ENCODE peak calls at places on chromosome 9, in five cellular contexts. N, T, X, O and E are unnamed samples.

GRCh38 chr9:128245293-128246151 is 30.3 kb downstream of the GOLGA2 start:
- DNase-seq in O (peak), X (peak), N (peak), T (no peak), E (no peak)

GRCh38 chr9:37944671-37945481 is 40.9 kb upstream of the SLC25A51 start:
- DNase-seq in X (peak), T (no peak), N (no peak), O (no peak), E (no peak)

GRCh38 chr9:74951725-74952151 is 974 bp downstream of the C9orf40 start:
- DNase-seq in X (peak), T (peak), N (peak), O (peak), E (peak)

GRCh38 chr9:133725886-133726285 is 12.3 kb downstream of the SARDH start:
- DNase-seq in O (no peak), T (no peak), X (no peak), N (no peak), E (no peak)

GRCh38 chr9:33785914-33786313 is 9.4 kb upstream of the PRSS3 start:
- DNase-seq in N (no peak), O (no peak), T (no peak), X (no peak), E (no peak)

GRCh38 chr9:88418715-88419540 is 30.7 kb downstream of the SPIN1 start:
- DNase-seq in N (no peak), T (no peak), X (peak), O (no peak), E (no peak)

GRCh38 chr9:130626249-130626982 is 38.0 kb upstream of the PRDM12 start:
- DNase-seq in X (no peak), N (no peak), O (peak), T (no peak), E (no peak)

GRCh38 chr9:128415222-128415621 is 5.4 kb upstream of the CERCAM start:
- DNase-seq in X (no peak), N (no peak), T (no peak), O (no peak), E (no peak)

GRCh38 chr9:3385871-3386270 is 139.9 kb downstream of the RFX3 start:
- DNase-seq in X (peak), O (no peak), T (no peak), N (no peak), E (no peak)

GRCh38 chr9:112705773-112706427 is 12.0 kb downstream of the INIP start:
- DNase-seq in X (peak), O (peak), N (peak), T (no peak), E (no peak)

GRCh38 chr9:30970186-30970585 is 1414.3 kb upstream of the ACO1 start:
- DNase-seq in N (no peak), X (no peak), O (no peak), T (no peak), E (no peak)

GRCh38 chr9:126806336-126806735 is 1.5 kb downstream of the ZBTB43 start:
- DNase-seq in O (no peak), T (no peak), N (no peak), X (peak), E (no peak)

GRCh38 chr9:109467936-109468335 is 30.2 kb downstream of the PTPN3 start:
- DNase-seq in N (no peak), T (no peak), O (no peak), X (peak), E (no peak)

GRCh38 chr9:4784403-4784802 is 8.3 kb upstream of the RCL1 start:
- DNase-seq in N (no peak), O (no peak), X (peak), T (no peak), E (no peak)

GRCh38 chr9:80994892-80995291 is 694.5 kb downstream of the TLE1 start:
- DNase-seq in N (no peak), T (no peak), O (no peak), X (peak), E (no peak)

GRCh38 chr9:128175102-128175563 is 15.1 kb downstream of the BBLN start:
- DNase-seq in T (no peak), O (no peak), X (no peak), N (no peak), E (no peak)

GRCh38 chr9:17631396-17631795 is 52.5 kb downstream of the SH3GL2 start:
- DNase-seq in T (no peak), X (no peak), N (no peak), O (no peak), E (no peak)

GRCh38 chr9:73780916-73781315 is 629.3 kb downstream of the ANXA1 start:
- DNase-seq in N (no peak), T (no peak), X (peak), O (no peak), E (no peak)

GRCh38 chr9:13896922-13897835 is 416.8 kb downstream of the NFIB start:
- DNase-seq in X (peak), T (no peak), N (no peak), O (no peak), E (no peak)

GRCh38 chr9:124770359-124771020 is 621 bp downstream of the NR6A1 start:
- DNase-seq in O (no peak), N (peak), T (no peak), X (no peak), E (no peak)

GRCh38 chr9:20355022-20355421 is 267.3 kb downstream of the MLLT3 start:
- DNase-seq in T (no peak), O (no peak), N (no peak), X (peak), E (no peak)

GRCh38 chr9:134219721-134220060 is 55.3 kb upstream of the RNU6ATAC start:
- DNase-seq in N (no peak), O (no peak), X (no peak), T (no peak), E (no peak)

GRCh38 chr9:99660191-99660636 is 161.5 kb upstream of the NR4A3 start:
- DNase-seq in N (no peak), T (no peak), O (peak), X (no peak), E (no peak)

GRCh38 chr9:133572821-133573361 is 36.3 kb downstream of the FAM163B start:
- DNase-seq in X (no peak), T (no peak), N (no peak), O (peak), E (no peak)

GRCh38 chr9:120393386-120394057 is 186.4 kb downstream of the CDK5RAP2 start:
- DNase-seq in O (no peak), X (peak), T (no peak), N (no peak), E (no peak)
- TF ChIP-seq CTCF in O (no peak), X (no peak), T (no peak), N (no peak), E (no peak)

GRCh38 chr9:21837501-21837900 is 35.1 kb downstream of the MTAP start:
- DNase-seq in O (no peak), X (no peak), N (no peak), T (no peak), E (no peak)
- TF ChIP-seq CTCF in O (no peak), X (no peak), N (no peak), T (no peak), E (no peak)

GRCh38 chr9:16120727-16121126 is 567.9 kb downstream of the CCDC171 start:
- DNase-seq in O (no peak), T (no peak), X (no peak), N (no peak), E (no peak)

GRCh38 chr9:16121593-16121992 is 568.8 kb downstream of the CCDC171 start:
- DNase-seq in O (no peak), T (no peak), X (peak), N (no peak), E (no peak)

GRCh38 chr9:16119261-16119660 is 566.4 kb downstream of the CCDC171 start:
- DNase-seq in T (no peak), O (no peak), N (no peak), X (no peak), E (no peak)

GRCh38 chr9:16119861-16120641 is 567.2 kb downstream of the CCDC171 start:
- DNase-seq in T (no peak), O (no peak), X (peak), N (no peak), E (no peak)

DNA sequence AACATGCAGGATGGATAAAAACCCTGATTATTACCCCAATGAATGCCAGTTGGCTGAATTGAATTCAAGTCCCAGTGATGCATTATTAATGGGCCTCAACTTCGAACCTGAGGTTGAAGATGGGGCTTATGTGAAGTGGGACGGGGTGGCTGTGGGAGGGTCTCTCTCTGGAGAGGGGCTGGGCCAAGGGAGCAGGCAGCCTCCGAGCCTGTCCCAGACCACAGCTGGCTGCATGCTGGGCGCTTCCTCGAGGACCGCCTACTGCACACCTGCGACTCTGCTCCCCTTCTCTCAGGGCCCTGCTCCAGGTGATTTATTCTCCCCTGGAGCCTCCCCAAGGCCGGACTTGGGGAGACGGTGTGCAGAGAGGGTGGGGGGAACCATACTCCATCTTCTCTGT is 568.3 kb downstream of the CCDC171 start:
- DNase-seq in X (no peak), T (no peak), O (no peak), N (no peak), E (no peak)
- TF ChIP-seq CTCF in X (no peak), T (no peak), O (no peak), N (no peak), E (no peak)

DNA sequence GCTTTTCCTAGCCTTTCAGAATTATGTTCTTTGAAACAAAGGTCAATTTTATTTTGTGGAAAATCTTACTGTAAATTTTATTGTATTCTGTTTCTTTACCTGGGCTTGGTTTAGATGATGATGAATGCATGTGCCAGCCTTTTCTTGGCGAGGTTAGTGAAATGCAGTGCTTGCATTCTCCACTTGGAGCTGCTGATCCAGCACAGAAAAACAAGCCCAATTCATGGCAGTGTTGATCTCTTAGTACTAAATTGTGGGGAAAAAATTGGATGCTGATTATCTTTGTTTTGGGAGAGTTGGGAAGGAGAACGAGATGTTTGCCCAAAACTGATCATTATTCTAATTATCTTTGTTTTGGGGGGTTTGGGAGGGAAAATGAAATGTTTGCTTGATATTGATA is 3.7 kb downstream of the HABP4 start:
- DNase-seq in T (no peak), X (peak), O (peak), N (no peak), E (no peak)
- TF ChIP-seq CTCF in T (peak), X (peak), O (peak), N (no peak), E (no peak)

GRCh38 chr9:71209890-71210289 is 88.5 kb upstream of the TRPM3 start:
- DNase-seq in O (no peak), N (no peak), X (no peak), T (no peak), E (no peak)

GRCh38 chr9:71213633-71214032 is 92.2 kb upstream of the TRPM3 start:
- DNase-seq in T (no peak), N (no peak), O (no peak), X (no peak), E (no peak)

DNA sequence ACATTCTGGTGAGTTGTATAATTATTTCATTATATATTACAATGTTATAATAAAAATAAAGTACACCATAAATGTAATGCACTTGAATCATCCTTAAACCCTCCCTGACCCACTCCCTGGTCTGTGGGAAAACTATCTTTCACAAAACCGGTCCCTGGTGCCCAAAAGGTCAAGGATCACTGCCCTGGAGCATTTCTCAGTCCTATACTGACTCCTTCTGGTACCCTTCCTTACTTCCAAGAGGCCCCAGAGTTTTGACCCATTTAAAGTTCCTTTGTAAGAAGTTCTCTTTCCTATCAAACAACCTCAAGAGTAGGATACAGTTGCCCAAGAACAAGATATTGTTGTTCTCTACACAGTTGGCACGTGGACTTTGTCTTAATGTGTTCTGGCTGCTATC is 88.9 kb upstream of the TRPM3 start:
- DNase-seq in N (no peak), X (no peak), T (no peak), O (no peak), E (no peak)
- TF ChIP-seq CTCF in N (no peak), X (no peak), T (no peak), O (no peak), E (no peak)

GRCh38 chr9:6833518-6834192 is 75.9 kb downstream of the KDM4C start:
- DNase-seq in X (peak), O (no peak), T (no peak), N (no peak), E (no peak)

GRCh38 chr9:6834306-6834705 is 76.5 kb downstream of the KDM4C start:
- DNase-seq in N (no peak), X (no peak), T (no peak), O (no peak), E (no peak)

GRCh38 chr9:6827370-6827949 is 69.7 kb downstream of the KDM4C start:
- DNase-seq in X (peak), N (peak), O (no peak), T (peak), E (no peak)

DNA sequence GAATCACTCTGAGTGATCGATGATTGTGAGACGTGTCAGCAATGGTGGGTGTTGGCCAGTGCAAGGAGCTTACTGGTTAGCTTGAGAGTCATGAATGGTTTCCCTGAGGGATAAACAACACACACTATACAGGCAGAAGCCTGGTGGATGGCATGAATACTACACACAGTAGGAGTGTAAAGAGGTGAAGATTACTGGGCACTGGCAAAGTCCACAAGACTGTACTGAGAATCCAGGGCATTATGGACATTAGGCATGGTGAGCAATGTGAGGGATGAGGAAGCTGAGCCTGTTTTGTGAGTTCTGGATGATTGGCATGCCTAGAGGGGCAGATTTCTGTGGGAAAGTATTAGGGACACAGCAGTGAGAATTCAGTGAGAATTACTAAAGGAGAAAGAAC is 71.3 kb downstream of the KDM4C start:
- DNase-seq in O (no peak), X (peak), T (no peak), N (no peak), E (no peak)
- TF ChIP-seq CTCF in O (no peak), X (peak), T (no peak), N (peak), E (no peak)

DNA sequence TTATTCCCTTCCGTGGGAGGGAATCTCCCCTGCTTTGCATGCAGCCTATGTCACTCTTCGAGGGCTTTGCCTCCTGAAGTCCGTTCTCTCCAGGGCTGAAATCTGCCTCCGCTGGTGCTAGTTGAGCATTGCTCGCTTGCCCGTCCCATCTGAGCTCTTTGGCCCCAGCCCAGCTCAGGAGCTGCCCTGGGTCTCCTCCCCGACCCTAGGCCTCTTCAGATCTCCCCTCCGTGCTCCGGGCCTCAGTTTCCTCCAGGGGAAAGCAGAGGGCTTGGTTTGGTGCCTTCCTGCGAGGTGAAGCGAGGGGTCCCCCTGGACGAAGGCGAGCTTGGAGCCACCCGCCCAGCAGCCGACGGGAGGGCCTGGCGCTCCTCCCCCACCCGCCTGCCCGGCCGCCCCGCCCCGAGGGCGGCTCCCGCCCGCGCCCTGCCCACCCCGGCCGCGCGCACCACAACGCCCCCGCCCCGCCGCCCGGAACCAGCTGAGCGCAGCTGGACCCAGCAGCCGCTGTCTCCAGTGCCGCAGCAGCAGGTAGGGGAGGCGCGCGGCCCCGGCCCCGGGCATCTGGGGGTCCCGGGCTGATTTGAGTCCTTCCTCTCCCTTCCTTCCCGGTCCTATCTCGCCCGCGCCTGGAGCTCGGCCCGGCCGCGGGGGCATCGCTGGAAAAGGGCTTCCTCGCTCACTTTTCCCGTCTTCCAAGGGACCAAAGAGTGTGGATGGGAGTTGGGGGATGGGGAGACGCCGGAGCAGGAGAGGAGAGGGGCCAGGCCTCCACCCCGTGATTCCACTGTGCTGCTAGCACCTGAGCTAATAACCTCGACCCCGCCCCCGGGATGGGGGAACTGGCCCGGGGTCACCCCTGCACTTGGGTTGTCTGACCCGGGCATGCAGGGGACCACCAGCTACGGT is at the start of gene GSN:
- DNase-seq in X (peak), O (peak), T (peak), N (peak), E (peak)
- TF ChIP-seq CTCF in X (peak), O (no peak), T (no peak), N (no peak), E (no peak)

DNA sequence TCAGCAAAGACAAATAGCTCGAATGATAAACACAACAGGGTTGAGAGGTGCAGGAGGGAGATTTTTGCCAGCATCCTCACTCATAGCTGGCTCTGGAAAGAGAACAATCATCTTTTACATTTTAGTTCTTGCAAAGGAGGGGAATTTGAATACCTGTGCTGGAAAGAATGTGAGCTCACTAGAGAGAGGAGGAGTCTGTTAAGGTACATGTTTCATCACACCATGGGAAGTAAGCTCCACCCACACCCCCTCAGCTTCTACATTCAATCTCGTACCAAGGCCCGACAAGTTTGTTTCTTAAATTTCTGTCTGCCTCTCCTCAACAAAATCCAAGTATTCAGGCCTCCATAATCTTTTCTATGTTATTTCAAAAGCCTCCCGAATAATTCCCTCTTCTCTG is 254.6 kb downstream of the BRINP1 start:
- DNase-seq in O (no peak), X (no peak), T (no peak), N (no peak), E (no peak)
- TF ChIP-seq CTCF in O (no peak), X (no peak), T (no peak), N (no peak), E (no peak)